ENCODE peak calls at places on chromosome 2, in eight cellular contexts. M is GM23248, W is mesendoderm, P is hepatocyte, D is adrenal gland, I is aorta, O is stomach, R is pancreas. V is an unnamed sample. For H3K4me1, the result is how much of the 10 kb centered on the place peaks cover.

GRCh38 chr2:179593323-179593722 is 268.1 kb downstream of the ZNF385B start:
- DNase-seq in M (no peak), W (no peak), P (no peak), D (no peak), I (no peak), O (no peak), R (no peak), V (no peak)

GRCh38 chr2:98795535-98795902 is 64.6 kb upstream of the MGAT4A start:
- DNase-seq in M (no peak), W (no peak), P (no peak), D (no peak), I (no peak), O (no peak), R (no peak), V (no peak)

GRCh38 chr2:71157124-71157802 is 26.8 kb downstream of the MPHOSPH10 start:
- DNase-seq in M (peak), W (peak), P (peak), D (peak), I (no peak), O (peak), R (no peak), V (no peak)

GRCh38 chr2:219369447-219369861 is 18.3 kb downstream of the DNPEP start:
- DNase-seq in M (peak), W (no peak), P (no peak), D (peak), I (no peak), O (peak), R (no peak), V (peak)

GRCh38 chr2:218898109-218898878 is 17.6 kb downstream of the WNT10A start:
- DNase-seq in M (peak), W (peak), P (peak), D (peak), I (peak), O (peak), R (peak), V (no peak)

GRCh38 chr2:156649596-156649995 is 213.4 kb downstream of the GPD2 start:
- DNase-seq in M (no peak), W (no peak), P (peak), D (peak), I (no peak), O (peak), R (no peak), V (peak)

GRCh38 chr2:84938194-84938879 is 32.6 kb upstream of the KCMF1 start:
- DNase-seq in M (peak), W (no peak), P (no peak), D (no peak), I (peak), O (no peak), R (no peak), V (no peak)

GRCh38 chr2:239731422-239731821 is 293.7 kb downstream of the NDUFA10 start:
- DNase-seq in M (no peak), W (peak), P (no peak), D (no peak), I (peak), O (no peak), R (peak), V (no peak)

GRCh38 chr2:7026740-7027139 is 109.5 kb downstream of the RNF144A start:
- DNase-seq in M (no peak), W (no peak), P (no peak), D (peak), I (no peak), O (no peak), R (no peak), V (no peak)

GRCh38 chr2:198203306-198203705 is 398.9 kb downstream of the PLCL1 start:
- DNase-seq in M (no peak), W (no peak), P (peak), D (no peak), I (no peak), O (no peak), R (no peak), V (no peak)

GRCh38 chr2:239882335-239882734 is 142.8 kb downstream of the NDUFA10 start:
- DNase-seq in M (peak), W (peak), P (peak), D (peak), I (no peak), O (peak), R (no peak), V (peak)

GRCh38 chr2:240598311-240598911 is 11.9 kb downstream of the CAPN10 start:
- DNase-seq in M (no peak), W (no peak), P (no peak), D (no peak), I (peak), O (no peak), R (no peak), V (no peak)

GRCh38 chr2:16620590-16620989 is 45.0 kb downstream of the CYRIA start:
- DNase-seq in M (no peak), W (peak), P (no peak), D (no peak), I (no peak), O (no peak), R (no peak), V (no peak)

GRCh38 chr2:240392084-240392947 is 43.1 kb upstream of the GPC1 start:
- DNase-seq in M (no peak), W (peak), P (no peak), D (peak), I (peak), O (no peak), R (peak), V (peak)

GRCh38 chr2:216632952-216633615 is at the start of gene IGFBP2:
- DNase-seq in M (peak), W (peak), P (peak), D (no peak), I (peak), O (peak), R (peak), V (peak)

GRCh38 chr2:236010920-236011685 is 157.1 kb downstream of the GBX2 start:
- DNase-seq in M (no peak), W (no peak), P (no peak), D (no peak), I (no peak), O (no peak), R (no peak), V (no peak)

GRCh38 chr2:203685789-203686433 is 20.5 kb upstream of the CD28 start:
- DNase-seq in M (peak), W (no peak), P (no peak), D (no peak), I (no peak), O (no peak), R (no peak), V (no peak)

GRCh38 chr2:241559489-241560180 is 1.1 kb downstream of the BOK start:
- DNase-seq in M (peak), W (peak), P (peak), D (no peak), I (no peak), O (peak), R (peak), V (no peak)

GRCh38 chr2:232581725-232582124 is 31.2 kb downstream of the EIF4E2 start:
- DNase-seq in M (no peak), W (no peak), P (no peak), D (no peak), I (no peak), O (no peak), R (no peak), V (no peak)

GRCh38 chr2:216151313-216152030 is 42.3 kb downstream of the XRCC5 start:
- DNase-seq in M (peak), W (no peak), P (no peak), D (no peak), I (no peak), O (no peak), R (no peak), V (no peak)

GRCh38 chr2:172464340-172465129 is 37.1 kb downstream of the ITGA6 start:
- DNase-seq in M (no peak), W (no peak), P (peak), D (no peak), I (no peak), O (no peak), R (no peak), V (no peak)

GRCh38 chr2:63871864-63872263 is 30.2 kb downstream of the UGP2 start:
- DNase-seq in M (no peak), W (no peak), P (no peak), D (no peak), I (no peak), O (no peak), R (no peak), V (no peak)

GRCh38 chr2:225091336-225091735 is 49.1 kb upstream of the DOCK10 start:
- DNase-seq in M (peak), W (no peak), P (no peak), D (no peak), I (no peak), O (no peak), R (no peak), V (no peak)

GRCh38 chr2:129180124-129180716 is 799.2 kb upstream of the RAB6C start:
- DNase-seq in M (no peak), W (peak), P (no peak), D (no peak), I (no peak), O (no peak), R (no peak), V (no peak)

GRCh38 chr2:143732076-143732475 is 602.9 kb downstream of the ARHGAP15 start:
- DNase-seq in M (no peak), W (no peak), P (no peak), D (no peak), I (no peak), O (no peak), R (no peak), V (no peak)

GRCh38 chr2:171529914-171530313 is 7.6 kb downstream of the CYBRD1 start:
- DNase-seq in M (peak), W (no peak), P (no peak), D (no peak), I (no peak), O (no peak), R (no peak), V (no peak)

GRCh38 chr2:160911258-160911657 is 249.0 kb upstream of the TANK start:
- DNase-seq in M (peak), W (no peak), P (no peak), D (no peak), I (no peak), O (no peak), R (no peak), V (no peak)

GRCh38 chr2:65277791-65278449 is 50.3 kb downstream of the ACTR2 start:
- DNase-seq in M (peak), W (no peak), P (no peak), D (no peak), I (no peak), O (no peak), R (no peak), V (no peak)

GRCh38 chr2:7931808-7932207 is 750.0 kb upstream of the ID2 start:
- DNase-seq in M (no peak), W (no peak), P (no peak), D (no peak), I (no peak), O (no peak), R (no peak), V (no peak)

GRCh38 chr2:239305222-239305575 is 95.6 kb downstream of the HDAC4 start:
- DNase-seq in M (no peak), W (no peak), P (no peak), D (peak), I (peak), O (no peak), R (peak), V (peak)

GRCh38 chr2:127593228-127594115 is 52.5 kb upstream of the GPR17 start:
- DNase-seq in M (no peak), W (no peak), P (no peak), D (peak), I (peak), O (peak), R (no peak), V (no peak)

GRCh38 chr2:88666576-88666975 is 24.9 kb upstream of the RPIA start:
- DNase-seq in M (no peak), W (peak), P (peak), D (no peak), I (no peak), O (peak), R (peak), V (no peak)

GRCh38 chr2:108034843-108035242 is 48.5 kb downstream of the SLC5A7 start:
- DNase-seq in M (no peak), W (no peak), P (no peak), D (no peak), I (no peak), O (no peak), R (no peak), V (no peak)

GRCh38 chr2:31079665-31080064 is 58.6 kb downstream of the GALNT14 start:
- DNase-seq in M (no peak), W (peak), P (no peak), D (no peak), I (no peak), O (no peak), R (no peak), V (no peak)

GRCh38 chr2:16628316-16628715 is 37.3 kb downstream of the CYRIA start:
- DNase-seq in M (no peak), W (no peak), P (no peak), D (no peak), I (no peak), O (no peak), R (no peak), V (no peak)

GRCh38 chr2:38265461-38265860 is 111.6 kb downstream of the ATL2 start:
- DNase-seq in M (no peak), W (no peak), P (no peak), D (no peak), I (no peak), O (no peak), R (no peak), V (no peak)

GRCh38 chr2:26178746-26179436 is 6.0 kb downstream of the GAREM2 start:
- DNase-seq in M (peak), W (peak), P (peak), D (no peak), I (no peak), O (peak), R (peak), V (no peak)

GRCh38 chr2:26712486-26713465 is 20.3 kb downstream of the KCNK3 start:
- DNase-seq in M (no peak), W (no peak), P (peak), D (no peak), I (no peak), O (no peak), R (no peak), V (no peak)

GRCh38 chr2:121777699-121778058 is 22.2 kb downstream of the TSN start:
- DNase-seq in M (no peak), W (no peak), P (peak), D (no peak), I (no peak), O (no peak), R (no peak), V (no peak)

GRCh38 chr2:168116448-168116847 is 130.9 kb downstream of the STK39 start:
- DNase-seq in M (peak), W (peak), P (no peak), D (no peak), I (no peak), O (no peak), R (no peak), V (no peak)

DNA sequence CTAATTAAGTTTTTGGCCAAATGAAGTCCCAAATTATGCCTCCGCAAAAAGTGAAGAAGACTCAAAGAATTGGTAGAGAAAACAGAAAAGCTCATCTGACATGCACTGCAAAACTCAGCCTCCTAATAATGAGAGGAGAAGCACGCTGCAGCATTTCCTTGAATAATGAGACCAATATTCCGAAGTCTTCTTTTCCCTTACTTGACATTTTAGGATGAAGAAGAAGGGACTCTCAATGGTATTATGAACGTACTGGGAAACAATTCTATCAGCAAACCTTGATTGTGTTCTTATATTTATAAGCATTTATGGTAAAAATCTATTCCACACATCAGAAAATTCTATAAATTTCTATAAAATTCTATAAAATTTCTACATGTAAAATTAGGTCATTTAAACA is 733.9 kb upstream of the ACVR2A start:
- DNase-seq in M (no peak), W (no peak), P (no peak), D (no peak), I (no peak), O (no peak), R (no peak), V (no peak)
- H3K4me1 ChIP-seq in M (under half), W (under half), P (under half), D (under half), I (under half), O (under half), R (under half), V (under half)

GRCh38 chr2:101756266-101756665 is 58.8 kb downstream of the MAP4K4 start:
- DNase-seq in M (no peak), W (no peak), P (no peak), D (no peak), I (no peak), O (no peak), R (no peak), V (no peak)
- H3K4me1 ChIP-seq in M (half or more), W (under half), P (under half), D (under half), I (under half), O (under half), R (under half), V (under half)

DNA sequence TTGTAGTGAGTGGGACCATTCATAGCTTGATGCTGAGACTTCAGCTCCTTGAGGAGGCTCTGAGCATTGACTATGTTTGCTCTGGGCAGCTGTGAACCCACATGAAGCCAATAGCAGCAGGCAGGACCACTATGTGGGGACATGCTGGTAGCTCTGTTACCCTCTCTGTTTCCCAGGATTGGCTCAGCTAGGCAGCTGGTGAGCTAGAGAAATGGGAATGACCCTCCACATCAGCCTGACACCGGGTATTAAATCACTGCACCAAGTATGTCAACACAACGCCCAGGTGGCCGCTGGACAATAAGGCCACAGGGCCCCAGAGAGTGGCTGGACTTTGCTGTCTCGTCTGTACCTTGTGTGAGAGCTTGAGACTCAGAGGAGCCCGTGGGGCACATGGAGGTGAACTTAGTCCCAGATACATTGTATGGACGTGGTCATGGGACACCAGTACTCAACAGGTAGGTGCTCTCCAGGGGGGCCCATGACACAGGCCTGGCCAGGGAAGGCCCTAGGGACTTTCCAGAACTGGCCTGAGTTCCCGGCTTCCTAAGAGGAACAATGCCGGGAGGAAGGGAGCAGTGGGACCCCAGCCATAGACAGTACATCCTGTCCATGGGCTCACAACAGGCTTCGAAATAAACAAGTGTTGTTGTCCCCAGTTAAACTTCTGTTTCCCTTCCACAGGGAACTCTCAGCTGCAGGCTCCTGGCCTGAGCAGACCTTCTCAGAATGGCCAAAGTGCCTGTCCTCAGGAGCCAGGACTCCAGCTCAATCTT is 35.2 kb downstream of the HS1BP3 start:
- DNase-seq in M (no peak), W (no peak), P (peak), D (peak), I (peak), O (peak), R (peak), V (no peak)
- H3K4me1 ChIP-seq in M (under half), W (under half), P (under half), D (under half), I (under half), O (half or more), R (under half), V (under half)

GRCh38 chr2:237864940-237865622 is 5.7 kb downstream of the RAMP1 start:
- DNase-seq in M (peak), W (peak), P (peak), D (no peak), I (peak), O (no peak), R (peak), V (peak)
- H3K4me1 ChIP-seq in M (under half), W (under half), P (under half), D (under half), I (under half), O (under half), R (under half), V (under half)

GRCh38 chr2:109521751-109522374 is 91.9 kb downstream of the SEPTIN10 start:
- DNase-seq in M (no peak), W (no peak), P (no peak), D (no peak), I (peak), O (no peak), R (no peak), V (no peak)
- H3K4me1 ChIP-seq in M (under half), W (under half), P (under half), D (under half), I (under half), O (under half), R (under half), V (under half)

GRCh38 chr2:25161055-25161781 is 7.2 kb downstream of the POMC start:
- DNase-seq in M (peak), W (peak), P (no peak), D (peak), I (peak), O (peak), R (no peak), V (no peak)
- H3K4me1 ChIP-seq in M (under half), W (under half), P (under half), D (under half), I (under half), O (under half), R (under half), V (under half)